ENCODE peak calls at places on chromosome 22, in six cellular contexts. K is right lobe of liver, R is body of pancreas, X is tibial artery, Y is A549, T is SJSA1. V is an unnamed sample. For H3K4me1, the result is how much of the 10 kb centered on the place peaks cover.

GRCh38 chr22:31020334-31020733 is 51.3 kb downstream of the TUG1 start:
- DNase-seq in K (no peak), R (no peak), X (no peak), Y (no peak), T (no peak), V (no peak)

GRCh38 chr22:30822216-30823014 is 127.7 kb downstream of the OSBP2 start:
- DNase-seq in K (no peak), R (peak), X (peak), Y (no peak), T (no peak), V (no peak)

GRCh38 chr22:40289991-40290459 is 56.3 kb upstream of the ADSL start:
- DNase-seq in K (no peak), R (no peak), X (no peak), Y (no peak), T (no peak), V (peak)

GRCh38 chr22:22203048-22203971 is 41.3 kb upstream of the VPREB1 start:
- DNase-seq in K (no peak), R (no peak), X (no peak), Y (no peak), T (no peak), V (no peak)

GRCh38 chr22:45478108-45478771 is 24.4 kb upstream of the FBLN1 start:
- DNase-seq in K (no peak), R (no peak), X (no peak), Y (peak), T (peak), V (no peak)

GRCh38 chr22:43707650-43708049 is 104.5 kb downstream of the EFCAB6 start:
- DNase-seq in K (no peak), R (no peak), X (no peak), Y (no peak), T (peak), V (no peak)

GRCh38 chr22:46373166-46373565 is 37.7 kb downstream of the TRMU start:
- DNase-seq in K (peak), R (peak), X (no peak), Y (no peak), T (no peak), V (no peak)

GRCh38 chr22:30605449-30606110 is 1.4 kb upstream of the TCN2 start:
- DNase-seq in K (peak), R (peak), X (peak), Y (peak), T (peak), V (peak)

GRCh38 chr22:24244144-24244787 is 616 bp downstream of the GGT5 start:
- DNase-seq in K (no peak), R (no peak), X (peak), Y (no peak), T (no peak), V (peak)

GRCh38 chr22:41563051-41563711 is 2.4 kb downstream of the CSDC2 start:
- DNase-seq in K (no peak), R (no peak), X (peak), Y (peak), T (peak), V (no peak)

GRCh38 chr22:31055322-31056159 is 25.6 kb upstream of the SMTN start:
- DNase-seq in K (peak), R (peak), X (peak), Y (peak), T (peak), V (peak)

GRCh38 chr22:24514241-24515024 is 19.3 kb downstream of the UPB1 start:
- DNase-seq in K (peak), R (peak), X (no peak), Y (no peak), T (no peak), V (no peak)

GRCh38 chr22:43554694-43555365 is 143.0 kb downstream of the MPPED1 start:
- DNase-seq in K (no peak), R (no peak), X (no peak), Y (no peak), T (no peak), V (no peak)

GRCh38 chr22:43110927-43111623 is 525 bp downstream of the BIK start:
- DNase-seq in K (peak), R (peak), X (no peak), Y (no peak), T (no peak), V (peak)

GRCh38 chr22:30266445-30267381 is at the start of gene OSM:
- DNase-seq in K (peak), R (peak), X (peak), Y (no peak), T (no peak), V (no peak)

GRCh38 chr22:35384973-35385588 is 4.2 kb downstream of the HMOX1 start:
- DNase-seq in K (no peak), R (no peak), X (no peak), Y (no peak), T (no peak), V (no peak)

GRCh38 chr22:25760294-25760693 is 18.3 kb downstream of the MYO18B start:
- DNase-seq in K (no peak), R (no peak), X (no peak), Y (no peak), T (no peak), V (no peak)

GRCh38 chr22:39937881-39938280 is 22.3 kb upstream of the TMA7B start:
- DNase-seq in K (no peak), R (no peak), X (no peak), Y (no peak), T (no peak), V (no peak)

GRCh38 chr22:43262990-43263644 is 76.2 kb upstream of the TTLL12 start:
- DNase-seq in K (peak), R (peak), X (no peak), Y (no peak), T (no peak), V (no peak)

GRCh38 chr22:33888821-33889220 is 31.5 kb downstream of the LARGE1 start:
- DNase-seq in K (no peak), R (no peak), X (no peak), Y (no peak), T (no peak), V (no peak)

GRCh38 chr22:41560095-41560487 is 719 bp upstream of the CSDC2 start:
- DNase-seq in K (no peak), R (no peak), X (no peak), Y (no peak), T (no peak), V (no peak)

GRCh38 chr22:39296981-39297489 is 22.4 kb downstream of the RPL3 start:
- DNase-seq in K (peak), R (peak), X (no peak), Y (no peak), T (no peak), V (no peak)

GRCh38 chr22:17906978-17907730 is 117.2 kb downstream of the MICAL3 start:
- DNase-seq in K (no peak), R (no peak), X (no peak), Y (no peak), T (no peak), V (peak)

GRCh38 chr22:39592104-39593060 is 21.8 kb downstream of the CACNA1I start:
- DNase-seq in K (no peak), R (peak), X (no peak), Y (peak), T (peak), V (no peak)

GRCh38 chr22:46220921-46221320 is 29.2 kb downstream of the CDPF1 start:
- DNase-seq in K (no peak), R (no peak), X (no peak), Y (no peak), T (no peak), V (no peak)

GRCh38 chr22:30978304-30978962 is 9.4 kb downstream of the TUG1 start:
- DNase-seq in K (no peak), R (no peak), X (no peak), Y (no peak), T (no peak), V (no peak)

GRCh38 chr22:45933503-45934167 is 43.3 kb downstream of the WNT7B start:
- DNase-seq in K (no peak), R (no peak), X (no peak), Y (no peak), T (no peak), V (no peak)

GRCh38 chr22:46769191-46769675 is 6.8 kb downstream of the TBC1D22A start:
- DNase-seq in K (no peak), R (peak), X (no peak), Y (no peak), T (no peak), V (no peak)

GRCh38 chr22:30881361-30882180 is 87.0 kb downstream of the MORC2 start:
- DNase-seq in K (peak), R (peak), X (no peak), Y (no peak), T (no peak), V (peak)

GRCh38 chr22:40325315-40325714 is 21.0 kb upstream of the ADSL start:
- DNase-seq in K (no peak), R (no peak), X (no peak), Y (no peak), T (peak), V (no peak)

GRCh38 chr22:35072939-35073338 is 7.0 kb downstream of the ISX start:
- DNase-seq in K (no peak), R (no peak), X (no peak), Y (no peak), T (peak), V (no peak)

GRCh38 chr22:33202455-33202854 is 144.3 kb upstream of the SYN3 start:
- DNase-seq in K (no peak), R (no peak), X (no peak), Y (no peak), T (no peak), V (no peak)

GRCh38 chr22:39967996-39968968 is 8.1 kb downstream of the TMA7B start:
- DNase-seq in K (peak), R (peak), X (no peak), Y (no peak), T (peak), V (peak)

GRCh38 chr22:47298017-47298820 is 535.8 kb downstream of the TBC1D22A start:
- DNase-seq in K (no peak), R (no peak), X (no peak), Y (no peak), T (no peak), V (no peak)

DNA sequence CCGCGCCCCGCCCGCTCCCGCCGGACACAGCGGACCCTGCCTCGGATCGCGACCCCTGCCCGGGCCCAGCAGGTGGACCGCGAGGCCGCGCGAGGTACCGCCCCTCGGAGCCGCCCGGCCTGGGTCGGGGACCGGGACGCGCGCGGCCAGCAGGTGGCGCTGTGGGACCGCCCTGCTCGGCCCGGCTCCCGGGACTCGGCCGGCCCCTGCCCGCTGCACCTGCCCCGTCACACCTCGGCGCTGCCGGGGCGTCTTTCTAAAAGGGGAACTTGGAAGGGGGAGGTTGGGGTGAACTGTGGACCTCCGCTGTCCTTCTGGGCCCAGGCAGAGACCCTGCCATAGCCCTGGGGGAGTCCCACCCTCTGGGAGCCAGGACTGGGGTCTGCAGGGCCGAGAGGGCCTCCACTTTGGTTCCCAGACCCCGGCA is 11.1 kb downstream of the CRELD2 start:
- DNase-seq in K (peak), R (peak), X (no peak), Y (no peak), T (no peak), V (peak)
- H3K4me1 ChIP-seq in K (under half), R (under half), X (under half), Y (under half), T (under half), V (under half)

DNA sequence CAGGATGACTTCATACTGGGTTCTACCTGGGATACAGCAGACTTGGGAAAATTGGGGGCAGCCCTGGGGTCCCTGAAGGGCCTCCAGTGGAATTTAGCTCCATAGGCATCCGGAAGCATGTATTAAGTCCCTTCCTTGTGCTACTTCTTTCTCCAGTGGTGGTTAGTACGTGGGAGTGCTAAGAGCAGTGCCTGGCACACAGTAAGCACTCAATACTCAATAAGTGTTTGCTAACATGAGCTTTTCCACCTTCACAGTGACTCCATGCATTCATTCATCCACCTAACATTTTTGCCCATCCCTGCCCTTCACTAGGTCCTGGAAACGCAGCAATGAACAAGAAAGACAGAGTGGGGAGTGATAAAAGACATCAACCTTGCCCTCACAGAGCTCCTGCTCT is 120.5 kb downstream of the MN1 start:
- DNase-seq in K (no peak), R (no peak), X (no peak), Y (no peak), T (no peak), V (no peak)
- H3K27ac ChIP-seq in K (no peak), R (no peak), X (no peak), Y (no peak), T (no peak), V (no peak)

GRCh38 chr22:20853236-20853660 is 5.4 kb downstream of the PI4KA start:
- DNase-seq in K (peak), R (no peak), X (no peak), Y (no peak), T (no peak), V (no peak)
- H3K4me1 ChIP-seq in K (under half), R (under half), X (under half), Y (under half), T (under half), V (under half)

DNA sequence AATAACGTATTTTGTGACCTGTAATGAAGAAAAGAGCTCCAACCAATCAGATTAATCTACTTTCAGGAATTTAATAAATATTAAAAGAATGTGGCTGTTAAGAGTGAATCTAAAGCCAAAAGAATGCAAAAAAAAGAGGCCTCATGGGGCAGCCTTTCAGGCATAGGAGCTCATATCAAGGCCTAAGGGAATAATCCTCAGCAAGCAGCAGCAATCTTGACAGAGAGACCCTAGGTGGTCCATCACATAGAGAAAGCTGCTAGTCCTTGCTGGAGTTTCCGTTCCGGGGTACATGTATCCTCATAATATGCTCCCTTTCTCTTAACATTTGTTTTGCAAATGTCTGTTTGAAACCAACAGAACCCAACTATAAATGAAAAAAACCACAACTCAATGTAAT is 313.2 kb upstream of the PITPNB start:
- DNase-seq in K (no peak), R (no peak), X (no peak), Y (no peak), T (no peak), V (no peak)
- H3K27ac ChIP-seq in K (no peak), R (no peak), X (no peak), Y (no peak), T (no peak), V (no peak)

GRCh38 chr22:36417281-36417686 is 29.5 kb upstream of the MYH9 start:
- DNase-seq in K (no peak), R (peak), X (no peak), Y (no peak), T (peak), V (no peak)

GRCh38 chr22:36422287-36423014 is 34.7 kb upstream of the MYH9 start:
- DNase-seq in K (no peak), R (no peak), X (no peak), Y (no peak), T (no peak), V (no peak)

GRCh38 chr22:36423461-36424404 is 36.0 kb upstream of the MYH9 start:
- DNase-seq in K (no peak), R (no peak), X (no peak), Y (no peak), T (peak), V (no peak)

GRCh38 chr22:36419177-36419911 is 31.6 kb upstream of the MYH9 start:
- DNase-seq in K (peak), R (peak), X (no peak), Y (no peak), T (peak), V (peak)

GRCh38 chr22:36419912-36420882 is 32.4 kb upstream of the MYH9 start:
- DNase-seq in K (no peak), R (peak), X (no peak), Y (no peak), T (peak), V (no peak)
- H3K4me1 ChIP-seq in K (under half), R (under half), X (under half), Y (under half), T (half or more), V (under half)

GRCh38 chr22:23242473-23243001 is 62.2 kb downstream of the BCR start:
- DNase-seq in K (no peak), R (no peak), X (no peak), Y (no peak), T (peak), V (no peak)

GRCh38 chr22:23239429-23239828 is 59.1 kb downstream of the BCR start:
- DNase-seq in K (no peak), R (no peak), X (no peak), Y (no peak), T (no peak), V (peak)

GRCh38 chr22:23238707-23239106 is 58.4 kb downstream of the BCR start:
- DNase-seq in K (no peak), R (no peak), X (no peak), Y (no peak), T (no peak), V (peak)

GRCh38 chr22:23241562-23242472 is 61.5 kb downstream of the BCR start:
- DNase-seq in K (no peak), R (no peak), X (no peak), Y (no peak), T (no peak), V (peak)

DNA sequence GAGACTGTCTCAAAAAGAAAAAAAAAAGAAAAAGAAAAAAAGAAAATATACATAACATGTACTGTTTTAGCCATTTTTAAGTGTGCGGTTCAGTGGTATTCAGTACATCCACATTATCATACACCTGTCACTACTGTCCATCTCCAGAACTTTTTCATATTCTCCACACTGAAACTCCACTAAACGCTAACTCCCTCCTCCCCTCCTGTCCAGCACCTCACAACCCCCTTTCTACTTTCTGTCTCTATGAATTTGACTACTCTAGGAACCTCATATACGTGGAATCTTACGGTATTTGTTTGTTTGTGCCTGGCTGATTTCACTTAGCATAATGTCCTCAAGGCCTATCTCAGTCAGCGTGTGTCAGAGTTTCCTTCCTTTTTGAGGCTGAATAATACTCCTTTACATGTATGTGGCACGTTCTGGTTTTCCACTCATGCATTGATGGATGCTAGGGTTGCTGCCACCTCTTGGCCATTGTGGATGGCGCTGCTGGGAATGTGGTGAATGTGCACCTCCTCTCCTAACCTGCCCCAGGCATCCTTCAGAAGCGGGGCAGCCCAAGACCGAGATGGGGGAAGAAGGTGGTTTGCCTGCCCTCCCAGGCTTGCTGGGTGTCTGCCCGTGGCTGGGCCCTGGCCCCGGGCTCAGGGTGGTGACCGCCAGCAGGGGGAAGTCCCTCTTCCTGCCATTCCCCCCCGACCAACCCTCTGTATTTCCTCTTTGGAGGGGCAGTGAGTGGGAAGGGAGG is 60.5 kb downstream of the BCR start:
- DNase-seq in K (no peak), R (no peak), X (no peak), Y (peak), T (no peak), V (peak)
- H3K27ac ChIP-seq in K (no peak), R (no peak), X (no peak), Y (no peak), T (no peak), V (no peak)

DNA sequence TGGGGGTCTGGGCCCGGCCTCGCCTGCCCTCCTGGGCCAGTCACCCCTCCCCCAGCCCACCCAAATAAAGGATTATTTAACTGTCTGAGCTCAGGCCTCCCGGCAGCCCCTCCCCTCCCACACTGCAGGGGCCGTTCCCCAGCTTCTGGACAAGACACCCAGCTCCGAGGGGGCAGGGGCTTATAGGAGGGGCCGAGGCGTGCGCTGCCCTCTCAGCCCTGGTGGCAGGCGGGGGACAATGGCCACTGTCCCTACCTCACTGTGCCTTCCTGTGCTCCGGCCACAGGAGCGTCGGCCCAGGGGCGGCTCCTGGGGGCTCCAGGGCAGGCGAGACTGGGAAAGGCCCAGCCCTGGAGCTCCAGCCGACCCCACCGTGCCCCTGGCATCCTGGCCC is 2.2 kb upstream of the SELENOO start:
- DNase-seq in K (no peak), R (no peak), X (no peak), Y (no peak), T (no peak), V (no peak)
- H3K4me1 ChIP-seq in K (under half), R (under half), X (under half), Y (under half), T (under half), V (under half)

GRCh38 chr22:38243007-38243775 is 29.6 kb downstream of the TMEM184B start:
- DNase-seq in K (no peak), R (peak), X (no peak), Y (no peak), T (peak), V (peak)
- H3K27ac ChIP-seq in K (no peak), R (no peak), X (peak), Y (peak), T (no peak), V (peak)

DNA sequence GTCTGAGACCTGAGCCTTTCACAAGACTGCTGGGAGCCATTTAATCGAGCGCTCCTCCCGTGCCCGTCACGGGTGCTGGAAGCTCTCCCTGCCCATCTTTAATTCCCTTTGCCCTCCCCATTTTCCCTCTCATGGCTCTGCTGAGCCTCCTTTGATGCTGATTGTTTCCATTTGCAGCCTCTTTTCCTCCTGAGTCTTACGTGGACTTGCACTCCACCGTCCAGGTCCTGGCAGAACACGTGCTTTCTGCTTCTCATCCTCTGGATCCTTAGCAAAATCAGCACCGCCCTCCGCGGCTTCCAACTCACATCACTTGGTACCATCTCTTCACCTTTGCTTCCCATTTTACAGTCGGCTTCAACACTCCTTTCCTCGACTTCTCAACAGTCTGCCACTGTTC is 7.3 kb downstream of the IFT27 start:
- DNase-seq in K (no peak), R (peak), X (peak), Y (no peak), T (no peak), V (no peak)
- H3K4me1 ChIP-seq in K (under half), R (under half), X (under half), Y (under half), T (under half), V (under half)